ENCODE peak calls at places on chromosomes 2 and 18, in six cellular contexts. One of them, this sample, is unnamed.
A peak's percentile ranks its signal among the peaks of the same experiment; 100 is the strongest.

GRCh38 chr2:30684026-30684425 is 123.2 kb downstream of the CAPN13 start:
- DNase-seq in activated T-helper 9 cell treated with anti-CD3 and anti-CD28 coated beads, Interleukin-2, amount 50 U/mL, for 16 hours: no peak
- DNase-seq in stimulated activated CD4-positive, alpha-beta T cell treated with anti-CD3 and anti-CD28 coated beads, Interleukin-1b, Interleukin-23, amount 100 ng/mL, for 24 hours: no peak
- DNase-seq in ascending aorta: no peak
- DNase-seq in mammary epithelial cell: no peak
- DNase-seq in SHP77 treated with DMSO at 0.1 percent for 48 hours: no peak
- DNase-seq in this sample: no peak

GRCh38 chr2:127455566-127456493 is 37.6 kb downstream of the PROC start:
- DNase-seq in mammary epithelial cell: no peak
- DNase-seq in ascending aorta: no peak
- DNase-seq in activated T-helper 9 cell treated with anti-CD3 and anti-CD28 coated beads, Interleukin-2, amount 50 U/mL, for 16 hours: no peak
- DNase-seq in SHP77 treated with DMSO at 0.1 percent for 48 hours: no peak
- DNase-seq in stimulated activated CD4-positive, alpha-beta T cell treated with anti-CD3 and anti-CD28 coated beads, Interleukin-1b, Interleukin-23, amount 100 ng/mL, for 24 hours: no peak
- DNase-seq in this sample: no peak

GRCh38 chr2:7730449-7730848 is 813.2 kb downstream of the RNF144A start:
- DNase-seq in activated T-helper 9 cell treated with anti-CD3 and anti-CD28 coated beads, Interleukin-2, amount 50 U/mL, for 16 hours: no peak
- DNase-seq in SHP77 treated with DMSO at 0.1 percent for 48 hours: no peak
- DNase-seq in mammary epithelial cell: no peak
- DNase-seq in stimulated activated CD4-positive, alpha-beta T cell treated with anti-CD3 and anti-CD28 coated beads, Interleukin-1b, Interleukin-23, amount 100 ng/mL, for 24 hours: no peak
- DNase-seq in ascending aorta: no peak
- DNase-seq in this sample: no peak

GRCh38 chr2:20603791-20604190 is 47.1 kb downstream of the HS1BP3 start:
- DNase-seq in mammary epithelial cell: no peak
- DNase-seq in stimulated activated CD4-positive, alpha-beta T cell treated with anti-CD3 and anti-CD28 coated beads, Interleukin-1b, Interleukin-23, amount 100 ng/mL, for 24 hours: no peak
- DNase-seq in activated T-helper 9 cell treated with anti-CD3 and anti-CD28 coated beads, Interleukin-2, amount 50 U/mL, for 16 hours: no peak
- DNase-seq in ascending aorta: peak; percentile 30
- DNase-seq in SHP77 treated with DMSO at 0.1 percent for 48 hours: no peak
- DNase-seq in this sample: no peak

GRCh38 chr2:159921752-159922404 is 123.9 kb upstream of the CD302 start:
- DNase-seq in mammary epithelial cell: peak; percentile 12
- DNase-seq in stimulated activated CD4-positive, alpha-beta T cell treated with anti-CD3 and anti-CD28 coated beads, Interleukin-1b, Interleukin-23, amount 100 ng/mL, for 24 hours: peak; percentile 71
- DNase-seq in ascending aorta: peak; percentile 77
- DNase-seq in SHP77 treated with DMSO at 0.1 percent for 48 hours: no peak
- DNase-seq in activated T-helper 9 cell treated with anti-CD3 and anti-CD28 coated beads, Interleukin-2, amount 50 U/mL, for 16 hours: peak; percentile 55
- DNase-seq in this sample: peak; percentile 91

GRCh38 chr18:35956226-35956625 is 16.3 kb upstream of the RMP24 start:
- DNase-seq in SHP77 treated with DMSO at 0.1 percent for 48 hours: no peak
- DNase-seq in mammary epithelial cell: no peak
- DNase-seq in ascending aorta: no peak
- DNase-seq in stimulated activated CD4-positive, alpha-beta T cell treated with anti-CD3 and anti-CD28 coated beads, Interleukin-1b, Interleukin-23, amount 100 ng/mL, for 24 hours: no peak
- DNase-seq in activated T-helper 9 cell treated with anti-CD3 and anti-CD28 coated beads, Interleukin-2, amount 50 U/mL, for 16 hours: no peak
- DNase-seq in this sample: no peak

GRCh38 chr2:16626497-16626896 is 39.1 kb downstream of the CYRIA start:
- DNase-seq in ascending aorta: no peak
- DNase-seq in stimulated activated CD4-positive, alpha-beta T cell treated with anti-CD3 and anti-CD28 coated beads, Interleukin-1b, Interleukin-23, amount 100 ng/mL, for 24 hours: no peak
- DNase-seq in mammary epithelial cell: no peak
- DNase-seq in activated T-helper 9 cell treated with anti-CD3 and anti-CD28 coated beads, Interleukin-2, amount 50 U/mL, for 16 hours: no peak
- DNase-seq in SHP77 treated with DMSO at 0.1 percent for 48 hours: no peak
- DNase-seq in this sample: no peak

GRCh38 chr2:181805228-181806038 is 86.1 kb upstream of the ITPRID2 start:
- DNase-seq in ascending aorta: no peak
- DNase-seq in stimulated activated CD4-positive, alpha-beta T cell treated with anti-CD3 and anti-CD28 coated beads, Interleukin-1b, Interleukin-23, amount 100 ng/mL, for 24 hours: no peak
- DNase-seq in SHP77 treated with DMSO at 0.1 percent for 48 hours: no peak
- DNase-seq in activated T-helper 9 cell treated with anti-CD3 and anti-CD28 coated beads, Interleukin-2, amount 50 U/mL, for 16 hours: no peak
- DNase-seq in mammary epithelial cell: no peak
- DNase-seq in this sample: no peak

GRCh38 chr2:240208096-240208495 is 67.6 kb upstream of the OTOS start:
- DNase-seq in ascending aorta: peak; percentile 12
- DNase-seq in activated T-helper 9 cell treated with anti-CD3 and anti-CD28 coated beads, Interleukin-2, amount 50 U/mL, for 16 hours: no peak
- DNase-seq in mammary epithelial cell: no peak
- DNase-seq in SHP77 treated with DMSO at 0.1 percent for 48 hours: no peak
- DNase-seq in stimulated activated CD4-positive, alpha-beta T cell treated with anti-CD3 and anti-CD28 coated beads, Interleukin-1b, Interleukin-23, amount 100 ng/mL, for 24 hours: no peak
- DNase-seq in this sample: no peak

GRCh38 chr2:28974252-28974651 is 6.8 kb upstream of the TOGARAM2 start:
- DNase-seq in mammary epithelial cell: no peak
- DNase-seq in SHP77 treated with DMSO at 0.1 percent for 48 hours: no peak
- DNase-seq in stimulated activated CD4-positive, alpha-beta T cell treated with anti-CD3 and anti-CD28 coated beads, Interleukin-1b, Interleukin-23, amount 100 ng/mL, for 24 hours: no peak
- DNase-seq in ascending aorta: no peak
- DNase-seq in activated T-helper 9 cell treated with anti-CD3 and anti-CD28 coated beads, Interleukin-2, amount 50 U/mL, for 16 hours: no peak
- DNase-seq in this sample: no peak

GRCh38 chr18:54254265-54254758 is 15.0 kb upstream of the POLI start:
- DNase-seq in ascending aorta: no peak
- DNase-seq in SHP77 treated with DMSO at 0.1 percent for 48 hours: no peak
- DNase-seq in stimulated activated CD4-positive, alpha-beta T cell treated with anti-CD3 and anti-CD28 coated beads, Interleukin-1b, Interleukin-23, amount 100 ng/mL, for 24 hours: no peak
- DNase-seq in activated T-helper 9 cell treated with anti-CD3 and anti-CD28 coated beads, Interleukin-2, amount 50 U/mL, for 16 hours: no peak
- DNase-seq in mammary epithelial cell: peak; percentile 78
- DNase-seq in this sample: no peak

GRCh38 chr18:2905802-2906521 is 59.2 kb downstream of the EMILIN2 start:
- DNase-seq in activated T-helper 9 cell treated with anti-CD3 and anti-CD28 coated beads, Interleukin-2, amount 50 U/mL, for 16 hours: peak; percentile 36
- DNase-seq in SHP77 treated with DMSO at 0.1 percent for 48 hours: no peak
- DNase-seq in stimulated activated CD4-positive, alpha-beta T cell treated with anti-CD3 and anti-CD28 coated beads, Interleukin-1b, Interleukin-23, amount 100 ng/mL, for 24 hours: peak; percentile 29
- DNase-seq in ascending aorta: peak; percentile 76
- DNase-seq in mammary epithelial cell: no peak
- DNase-seq in this sample: peak; percentile 85

GRCh38 chr18:10036479-10036878 is 122.7 kb downstream of the VAPA start:
- DNase-seq in stimulated activated CD4-positive, alpha-beta T cell treated with anti-CD3 and anti-CD28 coated beads, Interleukin-1b, Interleukin-23, amount 100 ng/mL, for 24 hours: no peak
- DNase-seq in SHP77 treated with DMSO at 0.1 percent for 48 hours: no peak
- DNase-seq in activated T-helper 9 cell treated with anti-CD3 and anti-CD28 coated beads, Interleukin-2, amount 50 U/mL, for 16 hours: no peak
- DNase-seq in ascending aorta: peak; percentile 33
- DNase-seq in mammary epithelial cell: no peak
- DNase-seq in this sample: no peak

GRCh38 chr2:12430036-12430795 is 286.5 kb upstream of the TRIB2 start:
- DNase-seq in SHP77 treated with DMSO at 0.1 percent for 48 hours: no peak
- DNase-seq in ascending aorta: peak; percentile 65
- DNase-seq in mammary epithelial cell: peak; percentile 65
- DNase-seq in stimulated activated CD4-positive, alpha-beta T cell treated with anti-CD3 and anti-CD28 coated beads, Interleukin-1b, Interleukin-23, amount 100 ng/mL, for 24 hours: no peak
- DNase-seq in activated T-helper 9 cell treated with anti-CD3 and anti-CD28 coated beads, Interleukin-2, amount 50 U/mL, for 16 hours: no peak
- DNase-seq in this sample: no peak

GRCh38 chr2:60213865-60214657 is 339.4 kb downstream of the BCL11A start:
- DNase-seq in SHP77 treated with DMSO at 0.1 percent for 48 hours: peak; percentile 39
- DNase-seq in activated T-helper 9 cell treated with anti-CD3 and anti-CD28 coated beads, Interleukin-2, amount 50 U/mL, for 16 hours: no peak
- DNase-seq in stimulated activated CD4-positive, alpha-beta T cell treated with anti-CD3 and anti-CD28 coated beads, Interleukin-1b, Interleukin-23, amount 100 ng/mL, for 24 hours: no peak
- DNase-seq in ascending aorta: no peak
- DNase-seq in mammary epithelial cell: peak; percentile 84
- DNase-seq in this sample: no peak

GRCh38 chr2:68416081-68416675 is 50.9 kb downstream of the FBXO48 start:
- DNase-seq in mammary epithelial cell: no peak
- DNase-seq in stimulated activated CD4-positive, alpha-beta T cell treated with anti-CD3 and anti-CD28 coated beads, Interleukin-1b, Interleukin-23, amount 100 ng/mL, for 24 hours: no peak
- DNase-seq in SHP77 treated with DMSO at 0.1 percent for 48 hours: no peak
- DNase-seq in ascending aorta: no peak
- DNase-seq in activated T-helper 9 cell treated with anti-CD3 and anti-CD28 coated beads, Interleukin-2, amount 50 U/mL, for 16 hours: no peak
- DNase-seq in this sample: no peak

GRCh38 chr18:48396561-48396960 is 12.6 kb downstream of the ZBTB7C start:
- DNase-seq in activated T-helper 9 cell treated with anti-CD3 and anti-CD28 coated beads, Interleukin-2, amount 50 U/mL, for 16 hours: no peak
- DNase-seq in mammary epithelial cell: no peak
- DNase-seq in SHP77 treated with DMSO at 0.1 percent for 48 hours: no peak
- DNase-seq in stimulated activated CD4-positive, alpha-beta T cell treated with anti-CD3 and anti-CD28 coated beads, Interleukin-1b, Interleukin-23, amount 100 ng/mL, for 24 hours: no peak
- DNase-seq in ascending aorta: no peak
- DNase-seq in this sample: no peak

GRCh38 chr2:26482211-26483026 is 4.5 kb upstream of the OTOF start:
- DNase-seq in ascending aorta: no peak
- DNase-seq in mammary epithelial cell: no peak
- DNase-seq in activated T-helper 9 cell treated with anti-CD3 and anti-CD28 coated beads, Interleukin-2, amount 50 U/mL, for 16 hours: no peak
- DNase-seq in stimulated activated CD4-positive, alpha-beta T cell treated with anti-CD3 and anti-CD28 coated beads, Interleukin-1b, Interleukin-23, amount 100 ng/mL, for 24 hours: no peak
- DNase-seq in SHP77 treated with DMSO at 0.1 percent for 48 hours: no peak
- DNase-seq in this sample: peak; percentile 55

GRCh38 chr2:107303964-107304363 is 418.0 kb upstream of the ST6GAL2 start:
- DNase-seq in SHP77 treated with DMSO at 0.1 percent for 48 hours: no peak
- DNase-seq in mammary epithelial cell: no peak
- DNase-seq in ascending aorta: no peak
- DNase-seq in activated T-helper 9 cell treated with anti-CD3 and anti-CD28 coated beads, Interleukin-2, amount 50 U/mL, for 16 hours: no peak
- DNase-seq in stimulated activated CD4-positive, alpha-beta T cell treated with anti-CD3 and anti-CD28 coated beads, Interleukin-1b, Interleukin-23, amount 100 ng/mL, for 24 hours: no peak
- DNase-seq in this sample: no peak

GRCh38 chr2:100309973-100310719 is 12.2 kb downstream of the LONRF2 start:
- DNase-seq in SHP77 treated with DMSO at 0.1 percent for 48 hours: no peak
- DNase-seq in activated T-helper 9 cell treated with anti-CD3 and anti-CD28 coated beads, Interleukin-2, amount 50 U/mL, for 16 hours: no peak
- DNase-seq in mammary epithelial cell: no peak
- DNase-seq in ascending aorta: no peak
- DNase-seq in stimulated activated CD4-positive, alpha-beta T cell treated with anti-CD3 and anti-CD28 coated beads, Interleukin-1b, Interleukin-23, amount 100 ng/mL, for 24 hours: no peak
- DNase-seq in this sample: no peak

GRCh38 chr2:10497797-10498251 is 49.7 kb upstream of the ODC1 start:
- DNase-seq in stimulated activated CD4-positive, alpha-beta T cell treated with anti-CD3 and anti-CD28 coated beads, Interleukin-1b, Interleukin-23, amount 100 ng/mL, for 24 hours: peak; percentile 34
- DNase-seq in SHP77 treated with DMSO at 0.1 percent for 48 hours: peak; percentile 86
- DNase-seq in mammary epithelial cell: peak; percentile 96
- DNase-seq in ascending aorta: no peak
- DNase-seq in activated T-helper 9 cell treated with anti-CD3 and anti-CD28 coated beads, Interleukin-2, amount 50 U/mL, for 16 hours: peak; percentile 56
- DNase-seq in this sample: no peak

GRCh38 chr18:42742976-42743755 is 372.3 kb downstream of the RIT2 start:
- DNase-seq in activated T-helper 9 cell treated with anti-CD3 and anti-CD28 coated beads, Interleukin-2, amount 50 U/mL, for 16 hours: no peak
- DNase-seq in stimulated activated CD4-positive, alpha-beta T cell treated with anti-CD3 and anti-CD28 coated beads, Interleukin-1b, Interleukin-23, amount 100 ng/mL, for 24 hours: no peak
- DNase-seq in ascending aorta: no peak
- DNase-seq in mammary epithelial cell: no peak
- DNase-seq in SHP77 treated with DMSO at 0.1 percent for 48 hours: no peak
- DNase-seq in this sample: no peak

GRCh38 chr2:1750270-1750934 is 6.1 kb upstream of the PXDN start:
- DNase-seq in ascending aorta: no peak
- DNase-seq in SHP77 treated with DMSO at 0.1 percent for 48 hours: no peak
- DNase-seq in stimulated activated CD4-positive, alpha-beta T cell treated with anti-CD3 and anti-CD28 coated beads, Interleukin-1b, Interleukin-23, amount 100 ng/mL, for 24 hours: no peak
- DNase-seq in mammary epithelial cell: no peak
- DNase-seq in activated T-helper 9 cell treated with anti-CD3 and anti-CD28 coated beads, Interleukin-2, amount 50 U/mL, for 16 hours: no peak
- DNase-seq in this sample: no peak

GRCh38 chr2:74740395-74741075 is 86.5 kb downstream of the SEMA4F start:
- DNase-seq in mammary epithelial cell: peak; percentile 98
- DNase-seq in ascending aorta: peak; percentile 92
- DNase-seq in SHP77 treated with DMSO at 0.1 percent for 48 hours: no peak
- DNase-seq in stimulated activated CD4-positive, alpha-beta T cell treated with anti-CD3 and anti-CD28 coated beads, Interleukin-1b, Interleukin-23, amount 100 ng/mL, for 24 hours: no peak
- DNase-seq in activated T-helper 9 cell treated with anti-CD3 and anti-CD28 coated beads, Interleukin-2, amount 50 U/mL, for 16 hours: no peak
- DNase-seq in this sample: peak; percentile 76

GRCh38 chr2:211930331-211930730 is 608.3 kb downstream of the ERBB4 start:
- DNase-seq in ascending aorta: no peak
- DNase-seq in SHP77 treated with DMSO at 0.1 percent for 48 hours: no peak
- DNase-seq in stimulated activated CD4-positive, alpha-beta T cell treated with anti-CD3 and anti-CD28 coated beads, Interleukin-1b, Interleukin-23, amount 100 ng/mL, for 24 hours: no peak
- DNase-seq in activated T-helper 9 cell treated with anti-CD3 and anti-CD28 coated beads, Interleukin-2, amount 50 U/mL, for 16 hours: no peak
- DNase-seq in mammary epithelial cell: no peak
- DNase-seq in this sample: no peak

GRCh38 chr18:27769152-27769551 is 407.8 kb downstream of the CDH2 start:
- DNase-seq in activated T-helper 9 cell treated with anti-CD3 and anti-CD28 coated beads, Interleukin-2, amount 50 U/mL, for 16 hours: no peak
- DNase-seq in mammary epithelial cell: no peak
- DNase-seq in stimulated activated CD4-positive, alpha-beta T cell treated with anti-CD3 and anti-CD28 coated beads, Interleukin-1b, Interleukin-23, amount 100 ng/mL, for 24 hours: no peak
- DNase-seq in ascending aorta: no peak
- DNase-seq in SHP77 treated with DMSO at 0.1 percent for 48 hours: no peak
- DNase-seq in this sample: no peak

GRCh38 chr2:15797231-15797945 is 143.0 kb upstream of the MYCN start:
- DNase-seq in mammary epithelial cell: no peak
- DNase-seq in activated T-helper 9 cell treated with anti-CD3 and anti-CD28 coated beads, Interleukin-2, amount 50 U/mL, for 16 hours: no peak
- DNase-seq in SHP77 treated with DMSO at 0.1 percent for 48 hours: no peak
- DNase-seq in ascending aorta: no peak
- DNase-seq in stimulated activated CD4-positive, alpha-beta T cell treated with anti-CD3 and anti-CD28 coated beads, Interleukin-1b, Interleukin-23, amount 100 ng/mL, for 24 hours: no peak
- DNase-seq in this sample: no peak

GRCh38 chr2:46364797-46365457 is 67.7 kb downstream of the EPAS1 start:
- DNase-seq in mammary epithelial cell: peak; percentile 39
- DNase-seq in SHP77 treated with DMSO at 0.1 percent for 48 hours: no peak
- DNase-seq in ascending aorta: no peak
- DNase-seq in activated T-helper 9 cell treated with anti-CD3 and anti-CD28 coated beads, Interleukin-2, amount 50 U/mL, for 16 hours: no peak
- DNase-seq in stimulated activated CD4-positive, alpha-beta T cell treated with anti-CD3 and anti-CD28 coated beads, Interleukin-1b, Interleukin-23, amount 100 ng/mL, for 24 hours: no peak
- DNase-seq in this sample: no peak

GRCh38 chr2:3656762-3657691 is 973 bp upstream of the ALLC start:
- DNase-seq in ascending aorta: no peak
- DNase-seq in mammary epithelial cell: no peak
- DNase-seq in stimulated activated CD4-positive, alpha-beta T cell treated with anti-CD3 and anti-CD28 coated beads, Interleukin-1b, Interleukin-23, amount 100 ng/mL, for 24 hours: no peak
- DNase-seq in activated T-helper 9 cell treated with anti-CD3 and anti-CD28 coated beads, Interleukin-2, amount 50 U/mL, for 16 hours: no peak
- DNase-seq in SHP77 treated with DMSO at 0.1 percent for 48 hours: no peak
- DNase-seq in this sample: no peak

GRCh38 chr18:25053484-25053883 is 298.5 kb downstream of the ZNF521 start:
- DNase-seq in SHP77 treated with DMSO at 0.1 percent for 48 hours: no peak
- DNase-seq in mammary epithelial cell: no peak
- DNase-seq in stimulated activated CD4-positive, alpha-beta T cell treated with anti-CD3 and anti-CD28 coated beads, Interleukin-1b, Interleukin-23, amount 100 ng/mL, for 24 hours: no peak
- DNase-seq in ascending aorta: no peak
- DNase-seq in activated T-helper 9 cell treated with anti-CD3 and anti-CD28 coated beads, Interleukin-2, amount 50 U/mL, for 16 hours: no peak
- DNase-seq in this sample: no peak

GRCh38 chr2:239881561-239882320 is 143.4 kb downstream of the NDUFA10 start:
- DNase-seq in mammary epithelial cell: no peak
- DNase-seq in stimulated activated CD4-positive, alpha-beta T cell treated with anti-CD3 and anti-CD28 coated beads, Interleukin-1b, Interleukin-23, amount 100 ng/mL, for 24 hours: no peak
- DNase-seq in SHP77 treated with DMSO at 0.1 percent for 48 hours: no peak
- DNase-seq in ascending aorta: peak; percentile 84
- DNase-seq in activated T-helper 9 cell treated with anti-CD3 and anti-CD28 coated beads, Interleukin-2, amount 50 U/mL, for 16 hours: no peak
- DNase-seq in this sample: peak; percentile 45

GRCh38 chr18:9952633-9953416 is 39.0 kb downstream of the VAPA start:
- DNase-seq in stimulated activated CD4-positive, alpha-beta T cell treated with anti-CD3 and anti-CD28 coated beads, Interleukin-1b, Interleukin-23, amount 100 ng/mL, for 24 hours: no peak
- DNase-seq in mammary epithelial cell: peak; percentile 83
- DNase-seq in ascending aorta: no peak
- DNase-seq in SHP77 treated with DMSO at 0.1 percent for 48 hours: no peak
- DNase-seq in activated T-helper 9 cell treated with anti-CD3 and anti-CD28 coated beads, Interleukin-2, amount 50 U/mL, for 16 hours: no peak
- DNase-seq in this sample: no peak

GRCh38 chr2:44707945-44708645 is 233.4 kb upstream of the SIX3 start:
- DNase-seq in stimulated activated CD4-positive, alpha-beta T cell treated with anti-CD3 and anti-CD28 coated beads, Interleukin-1b, Interleukin-23, amount 100 ng/mL, for 24 hours: no peak
- DNase-seq in mammary epithelial cell: peak; percentile 12
- DNase-seq in ascending aorta: no peak
- DNase-seq in SHP77 treated with DMSO at 0.1 percent for 48 hours: no peak
- DNase-seq in activated T-helper 9 cell treated with anti-CD3 and anti-CD28 coated beads, Interleukin-2, amount 50 U/mL, for 16 hours: no peak
- DNase-seq in this sample: no peak

GRCh38 chr18:4399929-4400328 is 55.2 kb downstream of the DLGAP1 start:
- DNase-seq in mammary epithelial cell: no peak
- DNase-seq in SHP77 treated with DMSO at 0.1 percent for 48 hours: no peak
- DNase-seq in ascending aorta: no peak
- DNase-seq in stimulated activated CD4-positive, alpha-beta T cell treated with anti-CD3 and anti-CD28 coated beads, Interleukin-1b, Interleukin-23, amount 100 ng/mL, for 24 hours: no peak
- DNase-seq in activated T-helper 9 cell treated with anti-CD3 and anti-CD28 coated beads, Interleukin-2, amount 50 U/mL, for 16 hours: no peak
- DNase-seq in this sample: no peak

This sample was measured in Right ventricle myocardium inferior.